ENCODE peak calls at places on chromosomes 3 and 15, in five cellular contexts. One of them, this sample, is unnamed.

GRCh38 chr15:70259030-70259424 is 161.3 kb upstream of the TLE3 start:
- DNase-seq in astrocyte of the spinal cord: peak; percentile 48
- DNase-seq in AG04450: peak; percentile 33
- DNase-seq in Panc1: no peak
- DNase-seq in K562: peak; percentile 49
- DNase-seq in this sample: peak; percentile 78

GRCh38 chr3:146184616-146185015 is 23.6 kb upstream of the PLOD2 start:
- DNase-seq in astrocyte of the spinal cord: peak; percentile 23
- DNase-seq in AG04450: no peak
- DNase-seq in Panc1: no peak
- DNase-seq in K562: no peak
- DNase-seq in this sample: peak; percentile 26

GRCh38 chr15:59371458-59372351 is 966 bp downstream of the MYO1E start:
- DNase-seq in astrocyte of the spinal cord: no peak
- DNase-seq in AG04450: no peak
- DNase-seq in Panc1: no peak
- DNase-seq in K562: no peak
- DNase-seq in this sample: peak; percentile 15

GRCh38 chr3:27464646-27465045 is 19.5 kb downstream of the SLC4A7 start:
- DNase-seq in astrocyte of the spinal cord: no peak
- DNase-seq in AG04450: no peak
- DNase-seq in Panc1: no peak
- DNase-seq in K562: no peak
- DNase-seq in this sample: no peak

GRCh38 chr3:15017191-15017590 is 47.9 kb downstream of the MRPS25 start:
- DNase-seq in astrocyte of the spinal cord: no peak
- DNase-seq in AG04450: no peak
- DNase-seq in Panc1: no peak
- DNase-seq in K562: no peak
- DNase-seq in this sample: no peak

GRCh38 chr15:30979457-30979856 is 12.0 kb downstream of the MTMR10 start:
- DNase-seq in astrocyte of the spinal cord: no peak
- DNase-seq in AG04450: no peak
- DNase-seq in Panc1: no peak
- DNase-seq in K562: no peak
- DNase-seq in this sample: no peak

GRCh38 chr3:20080956-20081554 is 40.8 kb downstream of the KAT2B start:
- DNase-seq in astrocyte of the spinal cord: no peak
- DNase-seq in AG04450: no peak
- DNase-seq in Panc1: no peak
- DNase-seq in K562: peak; percentile 8
- DNase-seq in this sample: no peak

GRCh38 chr3:25520926-25521559 is 93.0 kb downstream of the RARB start:
- DNase-seq in astrocyte of the spinal cord: no peak
- DNase-seq in AG04450: no peak
- DNase-seq in Panc1: no peak
- DNase-seq in K562: no peak
- DNase-seq in this sample: no peak

GRCh38 chr3:169668957-169669681 is 5.6 kb upstream of the MECOM start:
- DNase-seq in astrocyte of the spinal cord: peak; percentile 50
- DNase-seq in AG04450: no peak
- DNase-seq in Panc1: no peak
- DNase-seq in K562: peak; percentile 43
- DNase-seq in this sample: peak; percentile 34

GRCh38 chr15:74010929-74011540 is 16.5 kb downstream of the PML start:
- DNase-seq in astrocyte of the spinal cord: no peak
- DNase-seq in AG04450: no peak
- DNase-seq in Panc1: no peak
- DNase-seq in K562: no peak
- DNase-seq in this sample: peak; percentile 59

GRCh38 chr15:67138946-67139855 is 73.8 kb downstream of the SMAD3 start:
- DNase-seq in astrocyte of the spinal cord: no peak
- DNase-seq in AG04450: no peak
- DNase-seq in Panc1: no peak
- DNase-seq in K562: no peak
- DNase-seq in this sample: no peak

GRCh38 chr3:141176775-141177174 is 54.9 kb upstream of the PXYLP1 start:
- DNase-seq in astrocyte of the spinal cord: no peak
- DNase-seq in AG04450: no peak
- DNase-seq in Panc1: no peak
- DNase-seq in K562: no peak
- DNase-seq in this sample: no peak

GRCh38 chr3:195403841-195404408 is 38.9 kb downstream of the ACAP2 start:
- DNase-seq in astrocyte of the spinal cord: peak; percentile 9
- DNase-seq in AG04450: no peak
- DNase-seq in Panc1: no peak
- DNase-seq in K562: no peak
- DNase-seq in this sample: peak; percentile 15

GRCh38 chr3:101281616-101282015 is 38.8 kb downstream of the IMPG2 start:
- DNase-seq in astrocyte of the spinal cord: peak; percentile 14
- DNase-seq in AG04450: no peak
- DNase-seq in Panc1: no peak
- DNase-seq in K562: no peak
- DNase-seq in this sample: no peak

GRCh38 chr3:19155375-19155774 is 7.1 kb downstream of the KCNH8 start:
- DNase-seq in astrocyte of the spinal cord: no peak
- DNase-seq in AG04450: no peak
- DNase-seq in Panc1: no peak
- DNase-seq in K562: no peak
- DNase-seq in this sample: no peak

GRCh38 chr3:117080899-117081298 is 371.3 kb downstream of the TUSC7 start:
- DNase-seq in astrocyte of the spinal cord: no peak
- DNase-seq in AG04450: no peak
- DNase-seq in Panc1: no peak
- DNase-seq in K562: no peak
- DNase-seq in this sample: no peak

GRCh38 chr3:61858054-61858453 is 296.7 kb downstream of the PTPRG start:
- DNase-seq in astrocyte of the spinal cord: peak; percentile 58
- DNase-seq in AG04450: no peak
- DNase-seq in Panc1: no peak
- DNase-seq in K562: no peak
- DNase-seq in this sample: peak; percentile 51

GRCh38 chr3:79517766-79518413 is 249.9 kb downstream of the ROBO1 start:
- DNase-seq in astrocyte of the spinal cord: peak; percentile 48
- DNase-seq in AG04450: no peak
- DNase-seq in Panc1: no peak
- DNase-seq in K562: no peak
- DNase-seq in this sample: peak; percentile 25

GRCh38 chr3:13219902-13220296 is 146.7 kb upstream of the IQSEC1 start:
- DNase-seq in astrocyte of the spinal cord: no peak
- DNase-seq in AG04450: no peak
- DNase-seq in Panc1: no peak
- DNase-seq in K562: no peak
- DNase-seq in this sample: no peak

GRCh38 chr15:66066005-66066404 is 187.5 kb downstream of the MEGF11 start:
- DNase-seq in astrocyte of the spinal cord: no peak
- DNase-seq in AG04450: no peak
- DNase-seq in Panc1: no peak
- DNase-seq in K562: no peak
- DNase-seq in this sample: no peak

GRCh38 chr3:61172684-61173083 is 78.6 kb downstream of the FHIT start:
- DNase-seq in astrocyte of the spinal cord: no peak
- DNase-seq in AG04450: no peak
- DNase-seq in Panc1: no peak
- DNase-seq in K562: no peak
- DNase-seq in this sample: no peak

GRCh38 chr15:48373855-48374421 is 42.7 kb downstream of the DUT start:
- DNase-seq in astrocyte of the spinal cord: peak; percentile 88
- DNase-seq in AG04450: no peak
- DNase-seq in Panc1: no peak
- DNase-seq in K562: no peak
- DNase-seq in this sample: peak; percentile 78

GRCh38 chr3:12454076-12454807 is 30.0 kb upstream of the TSEN2 start:
- DNase-seq in astrocyte of the spinal cord: no peak
- DNase-seq in AG04450: no peak
- DNase-seq in Panc1: no peak
- DNase-seq in K562: no peak
- DNase-seq in this sample: no peak

GRCh38 chr15:101613130-101614000 is 38.8 kb downstream of the TM2D3 start:
- DNase-seq in astrocyte of the spinal cord: peak; percentile 25
- DNase-seq in AG04450: no peak
- DNase-seq in Panc1: no peak
- DNase-seq in K562: no peak
- DNase-seq in this sample: no peak

GRCh38 chr15:62464705-62465104 is 299.6 kb upstream of the C2CD4B start:
- DNase-seq in astrocyte of the spinal cord: peak; percentile 20
- DNase-seq in AG04450: no peak
- DNase-seq in Panc1: no peak
- DNase-seq in K562: no peak
- DNase-seq in this sample: peak; percentile 84

GRCh38 chr3:108489776-108490175 is 20.6 kb downstream of the MYH15 start:
- DNase-seq in astrocyte of the spinal cord: peak; percentile 43
- DNase-seq in AG04450: no peak
- DNase-seq in Panc1: no peak
- DNase-seq in K562: peak; percentile 30
- DNase-seq in this sample: peak; percentile 38

GRCh38 chr3:117567903-117568302 is 858.3 kb downstream of the TUSC7 start:
- DNase-seq in astrocyte of the spinal cord: no peak
- DNase-seq in AG04450: no peak
- DNase-seq in Panc1: no peak
- DNase-seq in K562: no peak
- DNase-seq in this sample: no peak

GRCh38 chr3:129231331-129232119 is 17.9 kb upstream of the COPG1 start:
- DNase-seq in astrocyte of the spinal cord: no peak
- DNase-seq in AG04450: no peak
- DNase-seq in Panc1: peak; percentile 41
- DNase-seq in K562: no peak
- DNase-seq in this sample: no peak

GRCh38 chr3:149393355-149394165 is 16.1 kb upstream of the TM4SF1 start:
- DNase-seq in astrocyte of the spinal cord: peak; percentile 81
- DNase-seq in AG04450: peak; percentile 52
- DNase-seq in Panc1: no peak
- DNase-seq in K562: peak; percentile 40
- DNase-seq in this sample: peak; percentile 77

GRCh38 chr15:62824111-62824737 is 218.3 kb upstream of the TPM1 start:
- DNase-seq in astrocyte of the spinal cord: peak; percentile 75
- DNase-seq in AG04450: peak; percentile 39
- DNase-seq in Panc1: no peak
- DNase-seq in K562: no peak
- DNase-seq in this sample: peak; percentile 76

GRCh38 chr3:170997966-170998913 is 28.3 kb downstream of the SLC2A2 start:
- DNase-seq in astrocyte of the spinal cord: peak; percentile 53
- DNase-seq in AG04450: no peak
- DNase-seq in Panc1: no peak
- DNase-seq in K562: no peak
- DNase-seq in this sample: peak; percentile 83

GRCh38 chr3:124592658-124593441 is 137.4 kb upstream of the UMPS start:
- DNase-seq in astrocyte of the spinal cord: no peak
- DNase-seq in AG04450: no peak
- DNase-seq in Panc1: no peak
- DNase-seq in K562: no peak
- DNase-seq in this sample: no peak

GRCh38 chr3:43999920-44000319 is 241.8 kb upstream of the TOPAZ1 start:
- DNase-seq in astrocyte of the spinal cord: no peak
- DNase-seq in AG04450: no peak
- DNase-seq in Panc1: no peak
- DNase-seq in K562: no peak
- DNase-seq in this sample: no peak
- H3K4me3 ChIP-seq in astrocyte of the spinal cord: peak overlapping the region; percentile 77
- H3K4me3 ChIP-seq in AG04450: peak overlapping the region; percentile 58
- H3K4me3 ChIP-seq in Panc1: peak overlapping the region; percentile 26
- H3K4me3 ChIP-seq in K562: no peak overlapping the region
- H3K4me3 ChIP-seq in this sample: peak overlapping the region; percentile 83

GRCh38 chr3:134871818-134872217 is 76.8 kb downstream of the EPHB1 start:
- DNase-seq in astrocyte of the spinal cord: no peak
- DNase-seq in AG04450: no peak
- DNase-seq in Panc1: no peak
- DNase-seq in K562: no peak
- DNase-seq in this sample: no peak
- TF ChIP-seq CTCF in astrocyte of the spinal cord: no peak
- TF ChIP-seq CTCF in AG04450: no peak
- TF ChIP-seq CTCF in Panc1: no peak
- TF ChIP-seq CTCF in K562: no peak
- TF ChIP-seq CTCF in this sample: no peak

GRCh38 chr15:98728107-98728810 is 79.9 kb downstream of the IGF1R start:
- DNase-seq in astrocyte of the spinal cord: no peak
- DNase-seq in AG04450: no peak
- DNase-seq in Panc1: no peak
- DNase-seq in K562: no peak
- DNase-seq in this sample: no peak
- H3K4me3 ChIP-seq in astrocyte of the spinal cord: no peak overlapping the region
- H3K4me3 ChIP-seq in AG04450: peak overlapping the region; percentile 22
- H3K4me3 ChIP-seq in Panc1: peak overlapping the region; percentile 48
- H3K4me3 ChIP-seq in K562: no peak overlapping the region
- H3K4me3 ChIP-seq in this sample: peak overlapping the region; percentile 17

GRCh38 chr3:54146383-54147239 is 24.3 kb downstream of the CACNA2D3 start:
- DNase-seq in astrocyte of the spinal cord: no peak
- DNase-seq in AG04450: no peak
- DNase-seq in Panc1: no peak
- DNase-seq in K562: peak; percentile 13
- DNase-seq in this sample: peak; percentile 13
- TF ChIP-seq CTCF in astrocyte of the spinal cord: no peak
- TF ChIP-seq CTCF in AG04450: no peak
- TF ChIP-seq CTCF in Panc1: peak; percentile 79
- TF ChIP-seq CTCF in K562: peak; percentile 47
- TF ChIP-seq CTCF in this sample: peak; percentile 47

GRCh38 chr3:197297476-197298340 is 704 bp downstream of the DLG1 start:
- DNase-seq in astrocyte of the spinal cord: peak; percentile 92
- DNase-seq in AG04450: peak; percentile 73
- DNase-seq in Panc1: no peak
- DNase-seq in K562: peak; percentile 92
- DNase-seq in this sample: peak; percentile 80
- H3K4me3 ChIP-seq in astrocyte of the spinal cord: peak overlapping the region; percentile 83
- H3K4me3 ChIP-seq in AG04450: peak overlapping the region; percentile 96
- H3K4me3 ChIP-seq in Panc1: peak overlapping the region; percentile 67
- H3K4me3 ChIP-seq in K562: peak overlapping the region; percentile 88
- H3K4me3 ChIP-seq in this sample: peak overlapping the region; percentile 85

DNA sequence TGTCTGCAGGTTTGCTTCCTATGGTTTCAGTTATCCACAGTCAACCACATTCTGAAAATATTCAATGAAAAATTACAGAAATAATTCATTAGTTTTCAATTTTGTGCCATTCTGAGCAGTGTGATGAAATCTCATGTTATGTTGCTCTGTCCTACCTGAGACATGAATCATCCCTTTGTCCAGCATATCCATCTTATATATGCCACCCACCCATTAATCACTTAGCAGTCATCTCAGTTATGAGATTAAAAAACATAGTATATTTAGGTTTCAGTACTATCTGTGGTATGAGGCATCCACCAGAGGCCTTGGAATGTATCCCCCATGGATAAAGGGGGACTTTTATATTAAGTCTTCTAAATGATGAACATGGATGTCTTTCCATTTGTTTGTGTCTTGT is 64.7 kb upstream of the PROK2 start:
- DNase-seq in astrocyte of the spinal cord: no peak
- DNase-seq in AG04450: no peak
- DNase-seq in Panc1: no peak
- DNase-seq in K562: no peak
- DNase-seq in this sample: no peak
- TF ChIP-seq CTCF in astrocyte of the spinal cord: no peak
- TF ChIP-seq CTCF in AG04450: no peak
- TF ChIP-seq CTCF in Panc1: no peak
- TF ChIP-seq CTCF in K562: no peak
- TF ChIP-seq CTCF in this sample: no peak

This sample was measured in AG10803.